ENCODE peak calls at places on chromosomes 7 and 10, in nine cellular contexts. L is A549, S is astrocyte of the cerebellum, R is dorsolateral prefrontal cortex, K is GM12865, I is ovary, Y is astrocyte of the spinal cord, W is uterus, T is cardiac fibroblast. D is an unnamed sample.

GRCh38 chr10:73478636-73479035 is 17.2 kb downstream of the PPP3CB start:
- DNase-seq in L (no peak), S (no peak), R (no peak), K (peak), I (no peak), Y (no peak), W (no peak), T (no peak), D (no peak)

GRCh38 chr7:129890090-129890489 is 62.7 kb downstream of the UBE2H start:
- DNase-seq in L (no peak), S (no peak), R (no peak), K (no peak), I (no peak), Y (no peak), W (no peak), T (no peak), D (no peak)

GRCh38 chr7:5695037-5695708 is 86.3 kb downstream of the RNF216 start:
- DNase-seq in L (no peak), S (peak), R (peak), K (peak), I (no peak), Y (peak), W (peak), T (peak), D (no peak)

GRCh38 chr7:124671976-124672375 is 93.6 kb downstream of the GPR37 start:
- DNase-seq in L (no peak), S (no peak), R (no peak), K (no peak), I (no peak), Y (no peak), W (no peak), T (no peak), D (no peak)

GRCh38 chr10:133422821-133423771 is 1.3 kb downstream of the SPRN start:
- DNase-seq in L (no peak), S (no peak), R (no peak), K (no peak), I (peak), Y (no peak), W (no peak), T (no peak), D (no peak)

GRCh38 chr7:50854247-50854646 is 71.6 kb upstream of the GRB10 start:
- DNase-seq in L (no peak), S (no peak), R (no peak), K (no peak), I (no peak), Y (no peak), W (no peak), T (no peak), D (no peak)

GRCh38 chr7:28729276-28729675 is 228.9 kb downstream of the TRIL start:
- DNase-seq in L (no peak), S (no peak), R (no peak), K (no peak), I (no peak), Y (no peak), W (no peak), T (no peak), D (no peak)

GRCh38 chr10:26860542-26861325 is at the start of gene ABI1:
- DNase-seq in L (peak), S (peak), R (peak), K (peak), I (peak), Y (peak), W (peak), T (peak), D (peak)

GRCh38 chr10:62577666-62578291 is 203.6 kb downstream of the ZNF365 start:
- DNase-seq in L (no peak), S (no peak), R (no peak), K (no peak), I (no peak), Y (peak), W (no peak), T (peak), D (no peak)

GRCh38 chr10:98817396-98817795 is 370.7 kb upstream of the HPS1 start:
- DNase-seq in L (no peak), S (no peak), R (no peak), K (no peak), I (no peak), Y (no peak), W (no peak), T (no peak), D (no peak)

GRCh38 chr7:120617239-120617638 is 240.7 kb downstream of the TSPAN12 start:
- DNase-seq in L (no peak), S (no peak), R (no peak), K (peak), I (no peak), Y (no peak), W (no peak), T (no peak), D (no peak)

GRCh38 chr7:140036224-140036651 is 26.5 kb downstream of the PARP12 start:
- DNase-seq in L (no peak), S (no peak), R (no peak), K (peak), I (no peak), Y (no peak), W (no peak), T (no peak), D (no peak)

GRCh38 chr7:24378871-24379608 is 95.0 kb downstream of the NPY start:
- DNase-seq in L (peak), S (peak), R (no peak), K (no peak), I (no peak), Y (peak), W (no peak), T (peak), D (peak)

GRCh38 chr7:134640842-134641715 is 5.6 kb upstream of the BPGM start:
- DNase-seq in L (no peak), S (no peak), R (no peak), K (no peak), I (no peak), Y (no peak), W (no peak), T (no peak), D (no peak)

GRCh38 chr7:129210256-129210988 is 14.4 kb upstream of the AHCYL2 start:
- DNase-seq in L (peak), S (no peak), R (peak), K (peak), I (peak), Y (peak), W (peak), T (peak), D (no peak)

GRCh38 chr7:47461161-47461560 is 120.8 kb downstream of the TNS3 start:
- DNase-seq in L (no peak), S (peak), R (no peak), K (no peak), I (no peak), Y (peak), W (peak), T (peak), D (no peak)

GRCh38 chr10:99917963-99918825 is 91.6 kb downstream of the DNMBP start:
- DNase-seq in L (no peak), S (peak), R (no peak), K (peak), I (peak), Y (peak), W (peak), T (peak), D (no peak)

GRCh38 chr10:31584098-31584631 is 265.1 kb downstream of the ZEB1 start:
- DNase-seq in L (no peak), S (no peak), R (no peak), K (no peak), I (no peak), Y (no peak), W (no peak), T (no peak), D (no peak)

GRCh38 chr10:11160982-11161554 is 143.4 kb downstream of the CELF2 start:
- DNase-seq in L (no peak), S (no peak), R (no peak), K (peak), I (no peak), Y (no peak), W (no peak), T (no peak), D (no peak)

GRCh38 chr7:134905375-134905774 is 80.9 kb upstream of the AGBL3 start:
- DNase-seq in L (no peak), S (peak), R (peak), K (no peak), I (no peak), Y (peak), W (peak), T (peak), D (no peak)

GRCh38 chr10:88091490-88092061 is 228.2 kb downstream of the PTEN start:
- DNase-seq in L (no peak), S (no peak), R (no peak), K (peak), I (no peak), Y (no peak), W (no peak), T (no peak), D (no peak)

GRCh38 chr7:154255324-154255723 is 203.1 kb downstream of the DPP6 start:
- DNase-seq in L (no peak), S (no peak), R (no peak), K (no peak), I (no peak), Y (no peak), W (no peak), T (no peak), D (no peak)

GRCh38 chr10:90862908-90863514 is 5.2 kb upstream of the HTR7 start:
- DNase-seq in L (peak), S (no peak), R (no peak), K (peak), I (no peak), Y (peak), W (no peak), T (peak), D (no peak)

GRCh38 chr7:36155811-36156361 is 2.8 kb downstream of the EEPD1 start:
- DNase-seq in L (no peak), S (peak), R (peak), K (no peak), I (peak), Y (peak), W (no peak), T (no peak), D (no peak)

GRCh38 chr10:72298774-72299519 is 25.2 kb downstream of the DDIT4 start:
- DNase-seq in L (no peak), S (no peak), R (no peak), K (no peak), I (peak), Y (no peak), W (no peak), T (no peak), D (no peak)

GRCh38 chr7:36708765-36709164 is 15.5 kb downstream of the AOAH start:
- DNase-seq in L (no peak), S (no peak), R (no peak), K (no peak), I (no peak), Y (no peak), W (no peak), T (no peak), D (no peak)

GRCh38 chr10:114603943-114604342 is 54.1 kb downstream of the ABLIM1 start:
- DNase-seq in L (no peak), S (no peak), R (no peak), K (peak), I (no peak), Y (peak), W (no peak), T (no peak), D (no peak)

GRCh38 chr10:79399242-79399831 is 46.1 kb downstream of the ZCCHC24 start:
- DNase-seq in L (no peak), S (peak), R (peak), K (no peak), I (peak), Y (peak), W (peak), T (peak), D (peak)

GRCh38 chr7:2502647-2502966 is 17.0 kb upstream of the LFNG start:
- DNase-seq in L (no peak), S (no peak), R (no peak), K (no peak), I (no peak), Y (no peak), W (no peak), T (no peak), D (no peak)

GRCh38 chr10:44935201-44935960 is 24.2 kb upstream of the RASSF4 start:
- DNase-seq in L (no peak), S (peak), R (peak), K (no peak), I (no peak), Y (peak), W (no peak), T (peak), D (peak)

GRCh38 chr7:28984219-28984618 is 26.1 kb upstream of the TRIL start:
- DNase-seq in L (no peak), S (no peak), R (no peak), K (no peak), I (no peak), Y (no peak), W (no peak), T (no peak), D (no peak)

GRCh38 chr10:22631646-22632278 is 82.6 kb downstream of the PIP4K2A start:
- DNase-seq in L (no peak), S (no peak), R (peak), K (peak), I (no peak), Y (peak), W (no peak), T (peak), D (no peak)

GRCh38 chr7:149414745-149415390 is 46.0 kb downstream of the ZNF777 start:
- DNase-seq in L (no peak), S (peak), R (peak), K (no peak), I (peak), Y (peak), W (peak), T (peak), D (no peak)

GRCh38 chr10:48604408-48605263 is at the start of gene ARHGAP22:
- DNase-seq in L (peak), S (no peak), R (peak), K (peak), I (peak), Y (peak), W (peak), T (peak), D (no peak)
- H3K4me3 ChIP-seq in L (peak), S (peak), R (peak), K (peak), I (peak), Y (peak), W (peak), T (peak), D (peak)

DNA sequence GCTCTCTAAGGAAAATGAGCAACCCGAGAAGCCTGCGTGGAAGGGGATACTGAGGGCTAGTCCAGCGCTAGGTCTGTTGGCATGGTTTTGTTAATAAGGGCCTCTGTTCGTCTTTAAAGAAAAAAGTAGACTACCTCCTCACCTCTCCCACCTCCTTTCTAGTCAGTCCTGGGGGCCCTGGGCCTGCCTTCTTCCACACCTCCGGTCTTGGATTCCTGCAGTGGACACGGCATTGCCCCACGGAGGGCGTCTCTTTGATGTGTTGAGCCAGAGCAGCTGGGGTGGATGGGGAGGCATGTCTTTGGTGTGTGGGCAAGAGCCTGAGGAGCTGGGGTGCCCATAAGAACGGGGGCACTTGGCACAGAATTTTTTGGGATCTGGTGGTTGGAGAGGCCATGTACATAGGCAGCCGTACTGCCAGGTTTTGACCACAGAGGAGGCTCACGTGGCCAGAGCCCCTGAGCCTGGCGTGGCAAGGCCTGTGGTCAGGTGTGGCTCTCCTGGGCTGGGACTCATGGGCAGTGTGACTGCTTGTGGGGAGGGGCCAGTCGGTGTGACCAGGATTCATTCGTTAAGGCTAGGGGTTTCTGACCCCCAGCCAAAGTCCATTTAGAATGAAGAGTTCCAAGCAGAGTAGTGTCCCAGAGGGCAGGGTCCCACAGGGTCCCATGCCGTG is 38.1 kb downstream of the AGAP3 start:
- DNase-seq in L (no peak), S (no peak), R (no peak), K (no peak), I (no peak), Y (no peak), W (no peak), T (no peak), D (no peak)
- TF ChIP-seq CTCF in L (no peak), S (no peak), R (no peak), K (no peak), I (no peak), Y (no peak), W (no peak), T (no peak), D (no peak)

GRCh38 chr10:103278862-103279298 is 1.9 kb downstream of the INA start:
- DNase-seq in L (no peak), S (peak), R (no peak), K (peak), I (peak), Y (peak), W (peak), T (peak), D (no peak)

GRCh38 chr10:103276251-103276936 is 544 bp upstream of the INA start:
- DNase-seq in L (no peak), S (no peak), R (no peak), K (no peak), I (no peak), Y (no peak), W (no peak), T (no peak), D (no peak)

GRCh38 chr10:103278424-103278823 is 1.5 kb downstream of the INA start:
- DNase-seq in L (no peak), S (no peak), R (no peak), K (no peak), I (no peak), Y (no peak), W (no peak), T (no peak), D (no peak)

GRCh38 chr10:103276941-103277712 is at the start of gene INA:
- DNase-seq in L (peak), S (no peak), R (peak), K (peak), I (no peak), Y (peak), W (no peak), T (peak), D (peak)

GRCh38 chr10:103277713-103278299 is 868 bp downstream of the INA start:
- DNase-seq in L (no peak), S (no peak), R (no peak), K (no peak), I (no peak), Y (no peak), W (no peak), T (no peak), D (no peak)
- H3K4me3 ChIP-seq in L (peak), S (no peak), R (peak), K (no peak), I (no peak), Y (no peak), W (no peak), T (no peak), D (peak)

GRCh38 chr7:92417913-92418312 is 29.4 kb upstream of the GATAD1 start:
- DNase-seq in L (no peak), S (no peak), R (no peak), K (no peak), I (no peak), Y (no peak), W (no peak), T (no peak), D (no peak)
- TF ChIP-seq CTCF in L (no peak), S (no peak), R (peak), K (no peak), I (no peak), Y (no peak), W (no peak), T (no peak), D (no peak)

GRCh38 chr7:151117041-151117440 is 30.8 kb downstream of the AGAP3 start:
- DNase-seq in L (no peak), S (no peak), R (no peak), K (no peak), I (no peak), Y (no peak), W (no peak), T (no peak), D (no peak)

GRCh38 chr7:151115121-151115835 is 29.0 kb downstream of the AGAP3 start:
- DNase-seq in L (no peak), S (no peak), R (no peak), K (peak), I (no peak), Y (no peak), W (no peak), T (no peak), D (no peak)

GRCh38 chr7:151117565-151117964 is 31.3 kb downstream of the AGAP3 start:
- DNase-seq in L (no peak), S (no peak), R (no peak), K (peak), I (no peak), Y (no peak), W (no peak), T (no peak), D (no peak)

GRCh38 chr7:151115836-151116418 is 29.7 kb downstream of the AGAP3 start:
- DNase-seq in L (no peak), S (no peak), R (no peak), K (no peak), I (no peak), Y (no peak), W (no peak), T (no peak), D (peak)

GRCh38 chr7:151116603-151117002 is 30.3 kb downstream of the AGAP3 start:
- DNase-seq in L (no peak), S (no peak), R (no peak), K (no peak), I (no peak), Y (no peak), W (no peak), T (no peak), D (no peak)
- H3K4me3 ChIP-seq in L (no peak), S (no peak), R (no peak), K (no peak), I (no peak), Y (no peak), W (no peak), T (no peak), D (no peak)